ENCODE peak calls at places on chromosomes 16 and 17, in six cellular contexts. O, N, S, V, Y and M are unnamed samples.

GRCh38 chr17:47797797-47798196 is 23.8 kb downstream of the OSBPL7 start:
- DNase-seq in O (no peak), N (no peak), S (no peak), V (no peak), Y (no peak), M (no peak)

GRCh38 chr16:9813665-9814064 is 368.6 kb downstream of the GRIN2A start:
- DNase-seq in O (no peak), N (no peak), S (no peak), V (no peak), Y (no peak), M (no peak)

GRCh38 chr17:51124641-51125503 is 4.2 kb upstream of the SPAG9 start:
- DNase-seq in O (no peak), N (no peak), S (no peak), V (no peak), Y (no peak), M (no peak)

GRCh38 chr17:31392856-31393748 is 1.6 kb downstream of the RAB11FIP4 start:
- DNase-seq in O (no peak), N (no peak), S (no peak), V (no peak), Y (no peak), M (no peak)

GRCh38 chr17:53749178-53749577 is 73.5 kb upstream of the KIF2B start:
- DNase-seq in O (peak), N (no peak), S (no peak), V (no peak), Y (no peak), M (peak)

GRCh38 chr17:15134363-15134762 is 130.8 kb downstream of the PMP22 start:
- DNase-seq in O (no peak), N (no peak), S (no peak), V (no peak), Y (no peak), M (no peak)

GRCh38 chr17:50144845-50145531 is 5.5 kb downstream of the PPP1R9B start:
- DNase-seq in O (peak), N (no peak), S (no peak), V (no peak), Y (no peak), M (no peak)

GRCh38 chr17:42112552-42113176 is at the start of gene DHX58:
- DNase-seq in O (peak), N (peak), S (no peak), V (peak), Y (peak), M (peak)

GRCh38 chr17:76159157-76159556 is 18.1 kb upstream of the FOXJ1 start:
- DNase-seq in O (no peak), N (no peak), S (no peak), V (no peak), Y (no peak), M (no peak)

GRCh38 chr17:3590231-3590630 is 19.0 kb downstream of the TRPV1 start:
- DNase-seq in O (no peak), N (no peak), S (no peak), V (peak), Y (no peak), M (no peak)

GRCh38 chr17:18084256-18084655 is 3.5 kb upstream of the DRG2 start:
- DNase-seq in O (no peak), N (no peak), S (no peak), V (no peak), Y (no peak), M (no peak)

GRCh38 chr17:48544356-48545021 is 420 bp downstream of the HOXB2 start:
- DNase-seq in O (peak), N (no peak), S (no peak), V (no peak), Y (peak), M (no peak)

GRCh38 chr17:68172461-68172954 is 75.3 kb upstream of the AMZ2 start:
- DNase-seq in O (peak), N (peak), S (peak), V (peak), Y (no peak), M (peak)

GRCh38 chr17:68455756-68456528 is 1.4 kb downstream of the WIPI1 start:
- DNase-seq in O (peak), N (no peak), S (no peak), V (no peak), Y (no peak), M (no peak)

GRCh38 chr17:57665128-57665527 is 80.0 kb downstream of the CCDC182 start:
- DNase-seq in O (no peak), N (no peak), S (no peak), V (no peak), Y (no peak), M (no peak)

GRCh38 chr16:73122604-73123386 is 74.9 kb upstream of the ZFHX3 start:
- DNase-seq in O (no peak), N (no peak), S (no peak), V (no peak), Y (peak), M (no peak)

GRCh38 chr17:48031966-48032365 is 5.6 kb downstream of the COPZ2 start:
- DNase-seq in O (no peak), N (no peak), S (no peak), V (no peak), Y (no peak), M (no peak)

GRCh38 chr17:75970011-75970523 is 8.9 kb downstream of the ACOX1 start:
- DNase-seq in O (peak), N (no peak), S (no peak), V (no peak), Y (no peak), M (no peak)

GRCh38 chr17:206941-207560 is 25.6 kb upstream of the DOC2B start:
- DNase-seq in O (no peak), N (no peak), S (no peak), V (no peak), Y (peak), M (no peak)

GRCh38 chr17:72049914-72050313 is 70.9 kb upstream of the SOX9 start:
- DNase-seq in O (no peak), N (no peak), S (no peak), V (no peak), Y (no peak), M (no peak)

GRCh38 chr17:61458491-61459433 is 6.5 kb downstream of the TBX4 start:
- DNase-seq in O (no peak), N (no peak), S (no peak), V (no peak), Y (no peak), M (no peak)

GRCh38 chr17:1767358-1767757 is 5.5 kb downstream of the SERPINF1 start:
- DNase-seq in O (no peak), N (no peak), S (no peak), V (no peak), Y (no peak), M (no peak)

GRCh38 chr16:67528870-67529638 is 425 bp downstream of the RIPOR1 start:
- DNase-seq in O (peak), N (no peak), S (peak), V (peak), Y (no peak), M (no peak)

GRCh38 chr17:39597372-39598046 is 10.2 kb downstream of the NEUROD2 start:
- DNase-seq in O (no peak), N (no peak), S (no peak), V (no peak), Y (no peak), M (no peak)

GRCh38 chr17:21375757-21376584 is at the start of gene KCNJ12:
- DNase-seq in O (peak), N (peak), S (no peak), V (peak), Y (no peak), M (peak)

GRCh38 chr16:65572156-65572555 is 450.3 kb upstream of the CDH11 start:
- DNase-seq in O (peak), N (no peak), S (no peak), V (no peak), Y (no peak), M (no peak)

GRCh38 chr17:14359251-14359939 is 58.5 kb downstream of the HS3ST3B1 start:
- DNase-seq in O (no peak), N (no peak), S (no peak), V (no peak), Y (peak), M (no peak)

GRCh38 chr17:8386841-8387240 is 3.8 kb upstream of the RPL26 start:
- DNase-seq in O (no peak), N (no peak), S (no peak), V (no peak), Y (no peak), M (no peak)

GRCh38 chr16:81599034-81599744 is 154.6 kb downstream of the CMIP start:
- DNase-seq in O (no peak), N (no peak), S (no peak), V (no peak), Y (no peak), M (no peak)

GRCh38 chr16:31874354-31875111 is 926 bp downstream of the ZNF267 start:
- DNase-seq in O (peak), N (no peak), S (no peak), V (peak), Y (no peak), M (no peak)